ENCODE peak calls at places on chromosomes 2 and 18, in nine cellular contexts. One of them, this sample, is unnamed.

GRCh38 chr18:58671941-58672565 is 788 bp downstream of the MALT1 start:
- DNase-seq in right lobe of liver: no peak
- DNase-seq in GM23338: peak; percentile 73
- DNase-seq in pancreas: no peak
- DNase-seq in left lung: no peak
- DNase-seq in A549: peak; percentile 31
- DNase-seq in SK-N-SH: no peak
- DNase-seq in heart right ventricle: no peak
- DNase-seq in CD8-positive, alpha-beta memory T cell: no peak
- DNase-seq in this sample: no peak

GRCh38 chr2:20343128-20343527 is 7.5 kb downstream of the PUM2 start:
- DNase-seq in A549: no peak
- DNase-seq in CD8-positive, alpha-beta memory T cell: no peak
- DNase-seq in GM23338: no peak
- DNase-seq in pancreas: no peak
- DNase-seq in right lobe of liver: no peak
- DNase-seq in left lung: no peak
- DNase-seq in heart right ventricle: no peak
- DNase-seq in SK-N-SH: no peak
- DNase-seq in this sample: no peak

GRCh38 chr2:217449436-217449835 is 553.4 kb downstream of the TNS1 start:
- DNase-seq in CD8-positive, alpha-beta memory T cell: no peak
- DNase-seq in left lung: no peak
- DNase-seq in A549: no peak
- DNase-seq in SK-N-SH: no peak
- DNase-seq in pancreas: no peak
- DNase-seq in right lobe of liver: no peak
- DNase-seq in GM23338: no peak
- DNase-seq in heart right ventricle: no peak
- DNase-seq in this sample: no peak

GRCh38 chr2:142868281-142868762 is 9.1 kb upstream of the KYNU start:
- DNase-seq in CD8-positive, alpha-beta memory T cell: no peak
- DNase-seq in SK-N-SH: no peak
- DNase-seq in right lobe of liver: peak; percentile 89
- DNase-seq in left lung: peak; percentile 83
- DNase-seq in A549: no peak
- DNase-seq in pancreas: peak; percentile 28
- DNase-seq in heart right ventricle: peak; percentile 42
- DNase-seq in GM23338: no peak
- DNase-seq in this sample: no peak

GRCh38 chr2:95346738-95347671 is 49.9 kb downstream of the KCNIP3 start:
- DNase-seq in CD8-positive, alpha-beta memory T cell: no peak
- DNase-seq in A549: peak; percentile 20
- DNase-seq in left lung: peak; percentile 30
- DNase-seq in heart right ventricle: peak; percentile 44
- DNase-seq in pancreas: peak; percentile 20
- DNase-seq in GM23338: peak; percentile 60
- DNase-seq in right lobe of liver: peak; percentile 57
- DNase-seq in SK-N-SH: peak; percentile 59
- DNase-seq in this sample: no peak

GRCh38 chr2:4047961-4048891 is 344.9 kb downstream of the DCDC2C start:
- DNase-seq in CD8-positive, alpha-beta memory T cell: no peak
- DNase-seq in right lobe of liver: no peak
- DNase-seq in pancreas: no peak
- DNase-seq in A549: no peak
- DNase-seq in SK-N-SH: no peak
- DNase-seq in GM23338: no peak
- DNase-seq in left lung: no peak
- DNase-seq in heart right ventricle: no peak
- DNase-seq in this sample: no peak

GRCh38 chr2:109375131-109375561 is 238.6 kb downstream of the SEPTIN10 start:
- DNase-seq in right lobe of liver: no peak
- DNase-seq in A549: no peak
- DNase-seq in pancreas: no peak
- DNase-seq in heart right ventricle: no peak
- DNase-seq in GM23338: no peak
- DNase-seq in SK-N-SH: peak; percentile 5
- DNase-seq in CD8-positive, alpha-beta memory T cell: no peak
- DNase-seq in left lung: peak; percentile 20
- DNase-seq in this sample: no peak

GRCh38 chr2:224145751-224146355 is 106.8 kb upstream of the SERPINE2 start:
- DNase-seq in pancreas: no peak
- DNase-seq in SK-N-SH: no peak
- DNase-seq in GM23338: no peak
- DNase-seq in A549: peak; percentile 35
- DNase-seq in right lobe of liver: no peak
- DNase-seq in heart right ventricle: no peak
- DNase-seq in left lung: no peak
- DNase-seq in CD8-positive, alpha-beta memory T cell: no peak
- DNase-seq in this sample: no peak

GRCh38 chr2:101901241-101901640 is 90.5 kb upstream of the IL1R2 start:
- DNase-seq in GM23338: no peak
- DNase-seq in pancreas: no peak
- DNase-seq in SK-N-SH: no peak
- DNase-seq in A549: no peak
- DNase-seq in right lobe of liver: no peak
- DNase-seq in heart right ventricle: no peak
- DNase-seq in CD8-positive, alpha-beta memory T cell: no peak
- DNase-seq in left lung: no peak
- DNase-seq in this sample: no peak

GRCh38 chr2:189534854-189535253 is 45.7 kb downstream of the SLC40A1 start:
- DNase-seq in pancreas: no peak
- DNase-seq in left lung: no peak
- DNase-seq in GM23338: no peak
- DNase-seq in SK-N-SH: no peak
- DNase-seq in right lobe of liver: no peak
- DNase-seq in A549: peak; percentile 33
- DNase-seq in heart right ventricle: no peak
- DNase-seq in CD8-positive, alpha-beta memory T cell: no peak
- DNase-seq in this sample: no peak

GRCh38 chr2:213187833-213188532 is 36.6 kb upstream of the IKZF2 start:
- DNase-seq in SK-N-SH: no peak
- DNase-seq in GM23338: peak; percentile 96
- DNase-seq in right lobe of liver: no peak
- DNase-seq in heart right ventricle: no peak
- DNase-seq in A549: peak; percentile 8
- DNase-seq in pancreas: no peak
- DNase-seq in CD8-positive, alpha-beta memory T cell: no peak
- DNase-seq in left lung: no peak
- DNase-seq in this sample: no peak

GRCh38 chr2:165558832-165559231 is 89.3 kb downstream of the CSRNP3 start:
- DNase-seq in A549: no peak
- DNase-seq in heart right ventricle: no peak
- DNase-seq in SK-N-SH: no peak
- DNase-seq in right lobe of liver: no peak
- DNase-seq in CD8-positive, alpha-beta memory T cell: no peak
- DNase-seq in pancreas: no peak
- DNase-seq in left lung: no peak
- DNase-seq in GM23338: no peak
- DNase-seq in this sample: no peak

GRCh38 chr2:102806250-102806837 is 44.5 kb downstream of the TMEM182 start:
- DNase-seq in CD8-positive, alpha-beta memory T cell: no peak
- DNase-seq in left lung: peak; percentile 40
- DNase-seq in pancreas: peak; percentile 26
- DNase-seq in A549: peak; percentile 54
- DNase-seq in right lobe of liver: peak; percentile 66
- DNase-seq in GM23338: peak; percentile 71
- DNase-seq in heart right ventricle: peak; percentile 48
- DNase-seq in SK-N-SH: peak; percentile 75
- DNase-seq in this sample: peak; percentile 14

GRCh38 chr2:144598906-144599305 is 79.0 kb upstream of the ZEB2 start:
- DNase-seq in pancreas: no peak
- DNase-seq in right lobe of liver: no peak
- DNase-seq in GM23338: no peak
- DNase-seq in left lung: no peak
- DNase-seq in SK-N-SH: no peak
- DNase-seq in heart right ventricle: no peak
- DNase-seq in A549: no peak
- DNase-seq in CD8-positive, alpha-beta memory T cell: no peak
- DNase-seq in this sample: no peak

GRCh38 chr2:119366161-119366648 is 429 bp downstream of the C2orf76 start:
- DNase-seq in pancreas: no peak
- DNase-seq in CD8-positive, alpha-beta memory T cell: no peak
- DNase-seq in GM23338: peak; percentile 13
- DNase-seq in right lobe of liver: no peak
- DNase-seq in SK-N-SH: no peak
- DNase-seq in A549: no peak
- DNase-seq in left lung: no peak
- DNase-seq in heart right ventricle: no peak
- DNase-seq in this sample: no peak

GRCh38 chr2:1816414-1816911 is 72.1 kb upstream of the PXDN start:
- DNase-seq in SK-N-SH: no peak
- DNase-seq in CD8-positive, alpha-beta memory T cell: no peak
- DNase-seq in heart right ventricle: no peak
- DNase-seq in pancreas: no peak
- DNase-seq in A549: no peak
- DNase-seq in right lobe of liver: no peak
- DNase-seq in left lung: no peak
- DNase-seq in GM23338: no peak
- DNase-seq in this sample: no peak

DNA sequence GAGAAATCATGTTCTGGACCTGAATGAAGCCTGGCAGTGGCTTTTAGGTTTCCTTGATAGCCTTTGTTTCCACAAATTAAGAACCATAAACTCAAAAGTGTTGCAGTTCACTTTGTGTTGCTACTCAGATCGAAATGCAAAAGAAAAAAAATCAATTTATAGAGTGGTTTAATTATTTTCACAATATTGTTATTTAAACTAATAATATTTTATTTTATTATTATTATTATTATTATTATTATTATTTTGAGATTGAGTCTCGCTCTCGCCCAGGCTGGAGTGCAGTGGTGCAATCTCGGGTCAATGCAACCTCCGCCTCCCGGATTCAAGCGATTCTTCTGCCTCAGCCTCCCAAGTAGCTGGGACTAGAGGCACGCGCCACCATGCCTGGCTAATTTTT is 4.6 kb downstream of the SCLY start:
- DNase-seq in A549: no peak
- DNase-seq in SK-N-SH: no peak
- DNase-seq in heart right ventricle: no peak
- DNase-seq in right lobe of liver: no peak
- DNase-seq in pancreas: no peak
- DNase-seq in CD8-positive, alpha-beta memory T cell: no peak
- DNase-seq in GM23338: no peak
- DNase-seq in left lung: no peak
- DNase-seq in this sample: no peak
- H3K4me1 ChIP-seq in A549: peaks cover 8% of the 10 kb centered on the region
- H3K4me1 ChIP-seq in SK-N-SH: peaks cover 5% of the 10 kb centered on the region
- H3K4me1 ChIP-seq in heart right ventricle: peaks cover 7% of the 10 kb centered on the region
- H3K4me1 ChIP-seq in right lobe of liver: no peaks in the 10 kb centered on the region
- H3K4me1 ChIP-seq in pancreas: peaks cover 47% of the 10 kb centered on the region
- H3K4me1 ChIP-seq in CD8-positive, alpha-beta memory T cell: peaks cover 38% of the 10 kb centered on the region
- H3K4me1 ChIP-seq in GM23338: peaks cover 13% of the 10 kb centered on the region
- H3K4me1 ChIP-seq in left lung: no peaks in the 10 kb centered on the region
- H3K4me1 ChIP-seq in this sample: peaks cover 53% of the 10 kb centered on the region

GRCh38 chr2:121365061-121365460 is 80.1 kb upstream of the TFCP2L1 start:
- DNase-seq in left lung: no peak
- DNase-seq in pancreas: no peak
- DNase-seq in heart right ventricle: no peak
- DNase-seq in right lobe of liver: no peak
- DNase-seq in CD8-positive, alpha-beta memory T cell: no peak
- DNase-seq in A549: no peak
- DNase-seq in GM23338: no peak
- DNase-seq in SK-N-SH: no peak
- DNase-seq in this sample: no peak
- H3K27ac ChIP-seq in left lung: no peak overlapping the region
- H3K27ac ChIP-seq in pancreas: no peak overlapping the region
- H3K27ac ChIP-seq in heart right ventricle: no peak overlapping the region
- H3K27ac ChIP-seq in right lobe of liver: no peak overlapping the region
- H3K27ac ChIP-seq in CD8-positive, alpha-beta memory T cell: no peak overlapping the region
- H3K27ac ChIP-seq in A549: no peak overlapping the region
- H3K27ac ChIP-seq in GM23338: no peak overlapping the region
- H3K27ac ChIP-seq in SK-N-SH: no peak overlapping the region
- H3K27ac ChIP-seq in this sample: no peak overlapping the region

GRCh38 chr18:40877096-40877495 is 1077.9 kb upstream of the PIK3C3 start:
- DNase-seq in A549: no peak
- DNase-seq in left lung: no peak
- DNase-seq in GM23338: no peak
- DNase-seq in SK-N-SH: no peak
- DNase-seq in right lobe of liver: no peak
- DNase-seq in heart right ventricle: no peak
- DNase-seq in CD8-positive, alpha-beta memory T cell: no peak
- DNase-seq in pancreas: no peak
- DNase-seq in this sample: no peak
- H3K4me1 ChIP-seq in A549: peaks cover 10% of the 10 kb centered on the region
- H3K4me1 ChIP-seq in left lung: no peaks in the 10 kb centered on the region
- H3K4me1 ChIP-seq in GM23338: peaks cover 32% of the 10 kb centered on the region
- H3K4me1 ChIP-seq in SK-N-SH: peaks cover 29% of the 10 kb centered on the region
- H3K4me1 ChIP-seq in right lobe of liver: no peaks in the 10 kb centered on the region
- H3K4me1 ChIP-seq in heart right ventricle: no peaks in the 10 kb centered on the region
- H3K4me1 ChIP-seq in CD8-positive, alpha-beta memory T cell: no peaks in the 10 kb centered on the region
- H3K4me1 ChIP-seq in pancreas: no peaks in the 10 kb centered on the region
- H3K4me1 ChIP-seq in this sample: no peaks in the 10 kb centered on the region

GRCh38 chr2:191638079-191638801 is 39.7 kb upstream of the NABP1 start:
- DNase-seq in left lung: peak; percentile 47
- DNase-seq in right lobe of liver: no peak
- DNase-seq in GM23338: peak; percentile 3
- DNase-seq in CD8-positive, alpha-beta memory T cell: no peak
- DNase-seq in A549: no peak
- DNase-seq in heart right ventricle: no peak
- DNase-seq in pancreas: no peak
- DNase-seq in SK-N-SH: no peak
- DNase-seq in this sample: no peak

GRCh38 chr2:191637182-191638078 is 40.5 kb upstream of the NABP1 start:
- DNase-seq in CD8-positive, alpha-beta memory T cell: peak; percentile 24
- DNase-seq in right lobe of liver: no peak
- DNase-seq in SK-N-SH: no peak
- DNase-seq in heart right ventricle: no peak
- DNase-seq in A549: peak; percentile 21
- DNase-seq in left lung: no peak
- DNase-seq in pancreas: no peak
- DNase-seq in GM23338: no peak
- DNase-seq in this sample: peak; percentile 33

GRCh38 chr2:191636235-191636543 is 41.7 kb upstream of the NABP1 start:
- DNase-seq in GM23338: no peak
- DNase-seq in A549: no peak
- DNase-seq in left lung: no peak
- DNase-seq in right lobe of liver: no peak
- DNase-seq in CD8-positive, alpha-beta memory T cell: no peak
- DNase-seq in heart right ventricle: no peak
- DNase-seq in pancreas: no peak
- DNase-seq in SK-N-SH: no peak
- DNase-seq in this sample: no peak

GRCh38 chr2:191636586-191636985 is 41.4 kb upstream of the NABP1 start:
- DNase-seq in pancreas: no peak
- DNase-seq in left lung: no peak
- DNase-seq in A549: no peak
- DNase-seq in right lobe of liver: no peak
- DNase-seq in heart right ventricle: no peak
- DNase-seq in GM23338: no peak
- DNase-seq in SK-N-SH: no peak
- DNase-seq in CD8-positive, alpha-beta memory T cell: no peak
- DNase-seq in this sample: no peak

DNA sequence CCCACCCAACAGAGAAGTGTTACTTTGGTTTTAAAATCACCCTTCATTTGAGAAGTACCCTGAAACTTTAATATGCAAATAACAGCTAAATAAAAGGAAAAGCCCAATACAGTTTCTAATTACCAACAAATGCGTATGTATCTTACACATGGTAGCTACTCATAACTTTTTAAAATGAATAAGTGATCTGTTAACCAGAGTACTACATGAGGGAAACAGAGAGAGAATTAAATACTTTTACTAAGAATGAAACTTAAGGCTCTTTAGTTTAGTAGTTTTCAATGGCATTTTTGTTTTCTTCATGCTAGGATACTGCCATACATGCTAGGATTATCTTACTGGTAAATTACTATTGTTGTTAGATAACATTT is 39.1 kb upstream of the NABP1 start:
- DNase-seq in A549: no peak
- DNase-seq in right lobe of liver: no peak
- DNase-seq in SK-N-SH: no peak
- DNase-seq in GM23338: no peak
- DNase-seq in heart right ventricle: no peak
- DNase-seq in left lung: no peak
- DNase-seq in CD8-positive, alpha-beta memory T cell: no peak
- DNase-seq in pancreas: no peak
- DNase-seq in this sample: no peak
- H3K27ac ChIP-seq in A549: peak overlapping the region; percentile 79
- H3K27ac ChIP-seq in right lobe of liver: peak overlapping the region; percentile 6
- H3K27ac ChIP-seq in SK-N-SH: no peak overlapping the region
- H3K27ac ChIP-seq in GM23338: no peak overlapping the region
- H3K27ac ChIP-seq in heart right ventricle: no peak overlapping the region
- H3K27ac ChIP-seq in left lung: peak overlapping the region; percentile 90
- H3K27ac ChIP-seq in CD8-positive, alpha-beta memory T cell: peak overlapping the region; percentile 64
- H3K27ac ChIP-seq in pancreas: no peak overlapping the region
- H3K27ac ChIP-seq in this sample: peak overlapping the region; percentile 36

This sample was measured in CD4-positive, alpha-beta memory T cell.